ENCODE peak calls at places on chromosomes 5 and 9, in eight cellular contexts. K, Y, A, I, U, J, R and F are unnamed samples.

GRCh38 chr9:108727580-108728056 is 128.2 kb downstream of the ACTL7B start:
- DNase-seq in K (peak; percentile 23), Y (no peak), A (no peak), I (peak; percentile 82), U (no peak), J (no peak), R (peak; percentile 57), F (peak; percentile 6)

GRCh38 chr9:123475407-123475806 is 119.4 kb downstream of the CRB2 start:
- DNase-seq in K (no peak), Y (no peak), A (peak; percentile 46), I (no peak), U (no peak), J (no peak), R (no peak), F (no peak)

GRCh38 chr9:136808075-136808780 is 480 bp downstream of the RABL6 start:
- DNase-seq in K (no peak), Y (no peak), A (peak; percentile 88), I (peak; percentile 62), U (no peak), J (no peak), R (peak; percentile 16), F (no peak)

GRCh38 chr9:26863074-26863473 is 29.5 kb downstream of the CAAP1 start:
- DNase-seq in K (peak; percentile 48), Y (peak; percentile 36), A (no peak), I (no peak), U (peak; percentile 2), J (no peak), R (no peak), F (peak; percentile 23)

GRCh38 chr9:97758334-97758916 is 61.3 kb upstream of the XPA start:
- DNase-seq in K (no peak), Y (no peak), A (no peak), I (no peak), U (no peak), J (no peak), R (no peak), F (no peak)

GRCh38 chr5:57676228-57677098 is 193.9 kb upstream of the ACTBL2 start:
- DNase-seq in K (peak; percentile 79), Y (peak; percentile 58), A (no peak), I (no peak), U (peak; percentile 76), J (no peak), R (no peak), F (peak; percentile 26)

GRCh38 chr5:38600334-38601045 is 44.0 kb upstream of the LIFR start:
- DNase-seq in K (peak; percentile 46), Y (peak; percentile 68), A (no peak), I (no peak), U (peak; percentile 37), J (no peak), R (no peak), F (no peak)

GRCh38 chr9:129111762-129112151 is 542 bp downstream of the PTPA start:
- DNase-seq in K (peak; percentile 52), Y (peak; percentile 52), A (no peak), I (peak; percentile 72), U (peak; percentile 45), J (peak; percentile 11), R (no peak), F (peak; percentile 56)

GRCh38 chr9:10366171-10366779 is 246.5 kb downstream of the PTPRD start:
- DNase-seq in K (peak; percentile 22), Y (peak; percentile 55), A (no peak), I (no peak), U (peak; percentile 13), J (peak; percentile 48), R (no peak), F (peak; percentile 30)

GRCh38 chr9:114591206-114591853 is 3.8 kb downstream of the ATP6V1G1 start:
- DNase-seq in K (peak; percentile 30), Y (peak; percentile 31), A (no peak), I (no peak), U (no peak), J (no peak), R (no peak), F (no peak)

GRCh38 chr9:100505564-100506159 is 32.7 kb downstream of the TMEFF1 start:
- DNase-seq in K (peak; percentile 64), Y (peak; percentile 72), A (peak; percentile 69), I (peak; percentile 55), U (peak; percentile 30), J (peak; percentile 52), R (peak; percentile 51), F (peak; percentile 33)

GRCh38 chr5:154753792-154754191 is 1.4 kb upstream of the LARP1 start:
- DNase-seq in K (peak; percentile 99), Y (peak; percentile 94), A (no peak), I (peak; percentile 80), U (peak; percentile 97), J (no peak), R (peak; percentile 61), F (peak; percentile 85)

GRCh38 chr5:172179032-172179989 is 8.7 kb downstream of the STK10 start:
- DNase-seq in K (peak; percentile 41), Y (peak; percentile 74), A (peak; percentile 82), I (no peak), U (peak; percentile 40), J (no peak), R (no peak), F (peak; percentile 74)

GRCh38 chr5:58759745-58760144 is 176.9 kb downstream of the RAB3C start:
- DNase-seq in K (peak; percentile 12), Y (peak; percentile 17), A (no peak), I (no peak), U (no peak), J (no peak), R (no peak), F (no peak)

DNA sequence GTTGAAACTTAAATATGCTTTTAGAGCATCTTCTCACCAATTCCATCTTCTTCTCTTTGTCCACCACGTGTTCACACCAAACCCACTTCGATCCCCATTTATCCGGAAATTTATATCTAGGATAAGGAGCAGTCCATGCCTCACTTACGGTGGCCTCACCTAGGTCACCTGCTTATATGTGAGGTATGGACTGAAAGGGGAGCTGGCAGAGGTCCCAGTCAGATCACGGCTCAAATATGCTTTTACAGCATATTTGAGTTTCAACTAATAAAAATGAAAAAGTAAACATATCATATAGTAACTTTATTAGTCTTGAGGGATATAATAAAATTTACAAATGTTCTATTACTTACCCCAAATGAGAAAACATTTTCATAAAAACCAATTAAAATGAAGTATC is 508.4 kb downstream of the CDH18 start:
- DNase-seq in K (no peak), Y (no peak), A (no peak), I (no peak), U (no peak), J (no peak), R (no peak), F (no peak)
- H3K4me3 ChIP-seq in K (no peak overlapping the region), Y (no peak overlapping the region), A (no peak overlapping the region), I (no peak overlapping the region), U (no peak overlapping the region), J (no peak overlapping the region), R (no peak overlapping the region), F (no peak overlapping the region)

DNA sequence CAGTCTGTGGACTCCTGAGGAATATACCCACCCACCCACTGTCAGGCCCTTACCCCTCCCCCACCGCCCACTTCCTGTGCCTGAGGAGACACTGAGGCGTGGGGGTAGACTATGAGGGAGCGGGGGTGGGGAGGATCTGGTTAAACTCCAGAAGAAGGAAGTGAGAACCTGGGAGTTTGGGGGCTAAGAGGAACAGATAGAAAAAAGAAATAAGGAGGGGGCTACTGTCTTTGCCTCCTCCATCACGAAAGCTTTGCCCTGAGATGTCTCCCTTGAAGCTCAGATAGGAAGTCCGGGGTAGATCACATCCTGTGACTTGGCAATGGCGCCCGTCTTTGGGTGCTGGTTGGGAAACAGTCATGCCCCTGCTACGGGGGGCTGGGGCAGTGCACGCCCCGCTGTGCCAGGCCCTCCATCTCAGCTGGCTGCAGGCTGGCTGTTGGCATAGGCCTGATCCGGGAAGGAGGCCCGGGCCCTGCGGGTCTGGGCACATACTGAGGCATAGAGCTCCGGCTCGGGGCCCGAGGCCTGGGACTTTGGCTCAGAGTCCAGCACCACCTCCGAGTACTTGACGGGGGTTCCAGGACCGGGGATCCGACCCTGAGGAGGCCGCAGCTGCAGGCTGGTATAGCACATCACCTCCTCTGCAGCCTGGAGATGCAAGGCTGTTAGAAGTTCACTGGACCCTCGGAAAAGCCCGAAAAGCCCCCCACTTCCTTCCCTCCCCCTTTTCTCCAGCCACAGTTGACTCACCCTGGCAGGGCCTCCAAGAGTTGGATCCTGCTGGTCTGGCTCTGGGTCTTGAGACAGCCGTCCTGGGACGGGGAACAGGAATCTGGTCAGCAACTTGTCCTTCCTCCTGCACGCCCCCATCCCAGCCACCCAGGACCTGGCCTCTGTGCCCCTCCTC is 1.0 kb downstream of the SIT1 start:
- DNase-seq in K (peak; percentile 71), Y (peak; percentile 36), A (peak; percentile 84), I (peak; percentile 77), U (no peak), J (no peak), R (no peak), F (peak; percentile 10)
- H3K4me3 ChIP-seq in K (peak overlapping the region; percentile 25), Y (no peak overlapping the region), A (peak overlapping the region; percentile 73), I (no peak overlapping the region), U (no peak overlapping the region), J (no peak overlapping the region), R (no peak overlapping the region), F (no peak overlapping the region)

GRCh38 chr5:10634056-10634455 is 70.2 kb downstream of the ANKRD33B start:
- DNase-seq in K (no peak), Y (no peak), A (no peak), I (no peak), U (no peak), J (no peak), R (no peak), F (no peak)

GRCh38 chr5:10631597-10631996 is 67.7 kb downstream of the ANKRD33B start:
- DNase-seq in K (no peak), Y (no peak), A (no peak), I (no peak), U (no peak), J (no peak), R (no peak), F (no peak)

GRCh38 chr5:10634562-10634961 is 70.7 kb downstream of the ANKRD33B start:
- DNase-seq in K (no peak), Y (no peak), A (no peak), I (no peak), U (no peak), J (no peak), R (no peak), F (no peak)

GRCh38 chr5:10632110-10632903 is 68.4 kb downstream of the ANKRD33B start:
- DNase-seq in K (no peak), Y (no peak), A (peak; percentile 91), I (peak; percentile 61), U (peak; percentile 59), J (no peak), R (no peak), F (peak; percentile 66)

GRCh38 chr5:10633271-10634049 is 69.6 kb downstream of the ANKRD33B start:
- DNase-seq in K (no peak), Y (no peak), A (peak; percentile 88), I (no peak), U (no peak), J (no peak), R (no peak), F (no peak)
- H3K4me3 ChIP-seq in K (no peak overlapping the region), Y (no peak overlapping the region), A (no peak overlapping the region), I (no peak overlapping the region), U (no peak overlapping the region), J (no peak overlapping the region), R (no peak overlapping the region), F (no peak overlapping the region)

GRCh38 chr9:87149794-87150193 is 202.5 kb upstream of the GAS1 start:
- DNase-seq in K (no peak), Y (no peak), A (no peak), I (no peak), U (peak; percentile 25), J (no peak), R (no peak), F (peak; percentile 25)

GRCh38 chr9:87148391-87149237 is 201.3 kb upstream of the GAS1 start:
- DNase-seq in K (peak; percentile 76), Y (peak; percentile 77), A (peak; percentile 77), I (peak; percentile 94), U (peak; percentile 75), J (no peak), R (peak; percentile 89), F (peak; percentile 76)

GRCh38 chr9:87152206-87152605 is 204.9 kb upstream of the GAS1 start:
- DNase-seq in K (no peak), Y (no peak), A (no peak), I (no peak), U (no peak), J (no peak), R (no peak), F (no peak)

GRCh38 chr9:87147803-87148202 is 200.5 kb upstream of the GAS1 start:
- DNase-seq in K (no peak), Y (no peak), A (no peak), I (no peak), U (no peak), J (no peak), R (no peak), F (no peak)
- H3K4me3 ChIP-seq in K (no peak overlapping the region), Y (no peak overlapping the region), A (peak overlapping the region; percentile 49), I (no peak overlapping the region), U (no peak overlapping the region), J (no peak overlapping the region), R (peak overlapping the region; percentile 56), F (no peak overlapping the region)